ENCODE peak calls at places on chromosome 9, in seven cellular contexts. T is PC-3, X is MM.1S, S is GM23248, L is HCT116, D is neural progenitor cell, Q is hepatocyte. A is an unnamed sample. For H3K27me3 and H4K20me1, the result is how much of the 10 kb centered on the place peaks cover.

GRCh38 chr9:21576331-21577189 is 94.4 kb upstream of the IFNE start:
- DNase-seq in T (peak), X (no peak), S (peak), L (peak), D (peak), Q (peak), A (no peak)

GRCh38 chr9:5838884-5839571 is 6.1 kb upstream of the ERMP1 start:
- DNase-seq in T (peak), X (peak), S (peak), L (peak), D (no peak), Q (peak), A (peak)

GRCh38 chr9:130537346-130538050 is 41.9 kb upstream of the FUBP3 start:
- DNase-seq in T (peak), X (no peak), S (peak), L (no peak), D (no peak), Q (no peak), A (no peak)

GRCh38 chr9:99253134-99253533 is 31.1 kb downstream of the SEC61B start:
- DNase-seq in T (no peak), X (no peak), S (no peak), L (no peak), D (no peak), Q (no peak), A (no peak)

GRCh38 chr9:18427691-18428090 is 46.3 kb upstream of the ADAMTSL1 start:
- DNase-seq in T (no peak), X (no peak), S (peak), L (no peak), D (no peak), Q (no peak), A (no peak)

GRCh38 chr9:84940294-84940693 is 270.8 kb downstream of the NTRK2 start:
- DNase-seq in T (no peak), X (no peak), S (peak), L (no peak), D (no peak), Q (no peak), A (no peak)

GRCh38 chr9:107739601-107740082 is 250.1 kb upstream of the KLF4 start:
- DNase-seq in T (peak), X (no peak), S (peak), L (no peak), D (no peak), Q (no peak), A (no peak)

GRCh38 chr9:14313951-14314423 is at the start of gene NFIB:
- DNase-seq in T (peak), X (peak), S (peak), L (no peak), D (peak), Q (peak), A (peak)

GRCh38 chr9:96495341-96495740 is 45.4 kb downstream of the HABP4 start:
- DNase-seq in T (no peak), X (no peak), S (peak), L (no peak), D (no peak), Q (no peak), A (no peak)

GRCh38 chr9:97373311-97373710 is 38.6 kb upstream of the TDRD7 start:
- DNase-seq in T (no peak), X (no peak), S (no peak), L (no peak), D (no peak), Q (no peak), A (no peak)

GRCh38 chr9:85521331-85522197 is 220.2 kb downstream of the AGTPBP1 start:
- DNase-seq in T (no peak), X (no peak), S (peak), L (no peak), D (no peak), Q (no peak), A (no peak)

GRCh38 chr9:129875181-129875611 is 39.9 kb downstream of the USP20 start:
- DNase-seq in T (no peak), X (no peak), S (no peak), L (no peak), D (no peak), Q (no peak), A (peak)

GRCh38 chr9:21395778-21396717 is 10.8 kb upstream of the IFNA2 start:
- DNase-seq in T (peak), X (no peak), S (peak), L (peak), D (peak), Q (peak), A (peak)

GRCh38 chr9:133768859-133769510 is 30.8 kb upstream of the SARDH start:
- DNase-seq in T (no peak), X (no peak), S (no peak), L (no peak), D (no peak), Q (peak), A (peak)

GRCh38 chr9:98880311-98881015 is 63.2 kb upstream of the COL15A1 start:
- DNase-seq in T (no peak), X (no peak), S (no peak), L (no peak), D (no peak), Q (no peak), A (no peak)

GRCh38 chr9:5441043-5441442 is 3.3 kb upstream of the PLGRKT start:
- DNase-seq in T (peak), X (no peak), S (peak), L (no peak), D (no peak), Q (no peak), A (no peak)

GRCh38 chr9:15416880-15417279 is 5.8 kb upstream of the SNAPC3 start:
- DNase-seq in T (peak), X (no peak), S (peak), L (no peak), D (peak), Q (peak), A (peak)

GRCh38 chr9:128099932-128100491 is 27.5 kb downstream of the PTGES2 start:
- DNase-seq in T (no peak), X (no peak), S (peak), L (no peak), D (no peak), Q (peak), A (no peak)

GRCh38 chr9:36337002-36337401 is 63.1 kb downstream of the RNF38 start:
- DNase-seq in T (no peak), X (peak), S (no peak), L (no peak), D (no peak), Q (no peak), A (no peak)

GRCh38 chr9:101455656-101456235 is 20.2 kb upstream of the ALDOB start:
- DNase-seq in T (no peak), X (no peak), S (peak), L (no peak), D (no peak), Q (no peak), A (no peak)

GRCh38 chr9:136154943-136155342 is 36.3 kb upstream of the TMEM250 start:
- DNase-seq in T (no peak), X (no peak), S (no peak), L (no peak), D (no peak), Q (no peak), A (no peak)

GRCh38 chr9:115591584-115591984 is 473.6 kb upstream of the TNC start:
- DNase-seq in T (peak), X (peak), S (peak), L (peak), D (peak), Q (peak), A (peak)

GRCh38 chr9:83138422-83139135 is 75.6 kb upstream of the RASEF start:
- DNase-seq in T (no peak), X (no peak), S (no peak), L (no peak), D (no peak), Q (no peak), A (no peak)

GRCh38 chr9:74742792-74743389 is 144.8 kb downstream of the TRPM6 start:
- DNase-seq in T (peak), X (peak), S (peak), L (peak), D (peak), Q (peak), A (peak)

GRCh38 chr9:127865645-127866464 is 11.4 kb upstream of the ENG start:
- DNase-seq in T (no peak), X (no peak), S (no peak), L (no peak), D (no peak), Q (no peak), A (no peak)

GRCh38 chr9:95181226-95181818 is 136.2 kb downstream of the FANCC start:
- DNase-seq in T (peak), X (no peak), S (peak), L (peak), D (no peak), Q (no peak), A (peak)

GRCh38 chr9:116175616-116176015 is 22.0 kb downstream of the PAPPA start:
- DNase-seq in T (peak), X (no peak), S (peak), L (no peak), D (no peak), Q (no peak), A (no peak)

GRCh38 chr9:93071464-93071863 is 13.0 kb downstream of the SUSD3 start:
- DNase-seq in T (peak), X (no peak), S (peak), L (peak), D (peak), Q (no peak), A (peak)

GRCh38 chr9:129561594-129562281 is 59.2 kb downstream of the C9orf50 start:
- DNase-seq in T (no peak), X (no peak), S (no peak), L (no peak), D (peak), Q (no peak), A (peak)

GRCh38 chr9:38431101-38431500 is 6.8 kb upstream of the IGFBPL1 start:
- DNase-seq in T (no peak), X (no peak), S (no peak), L (no peak), D (no peak), Q (no peak), A (no peak)

GRCh38 chr9:112224401-112225289 is 49.5 kb upstream of the SUSD1 start:
- DNase-seq in T (peak), X (no peak), S (peak), L (no peak), D (no peak), Q (no peak), A (no peak)

GRCh38 chr9:123370526-123371227 is 14.7 kb downstream of the CRB2 start:
- DNase-seq in T (no peak), X (no peak), S (no peak), L (no peak), D (no peak), Q (no peak), A (no peak)

GRCh38 chr9:123370108-123370507 is 14.1 kb downstream of the CRB2 start:
- DNase-seq in T (no peak), X (no peak), S (no peak), L (no peak), D (no peak), Q (no peak), A (no peak)

GRCh38 chr9:123372766-123373446 is 16.9 kb downstream of the CRB2 start:
- DNase-seq in T (no peak), X (no peak), S (no peak), L (no peak), D (no peak), Q (no peak), A (no peak)

GRCh38 chr9:123371805-123372590 is 16.0 kb downstream of the CRB2 start:
- DNase-seq in T (no peak), X (no peak), S (no peak), L (no peak), D (no peak), Q (no peak), A (no peak)

GRCh38 chr9:123371228-123371584 is 15.2 kb downstream of the CRB2 start:
- DNase-seq in T (no peak), X (no peak), S (no peak), L (no peak), D (no peak), Q (no peak), A (no peak)
- H3K27me3 ChIP-seq in T (under half), X (half or more), S (under half), L (under half), D (under half), Q (under half), A (under half)

GRCh38 chr9:4152201-4152600 is 147.7 kb downstream of the GLIS3 start:
- DNase-seq in T (no peak), X (no peak), S (no peak), L (no peak), D (no peak), Q (no peak), A (peak)

GRCh38 chr9:4155224-4156026 is 144.4 kb downstream of the GLIS3 start:
- DNase-seq in T (no peak), X (no peak), S (no peak), L (no peak), D (no peak), Q (no peak), A (no peak)

GRCh38 chr9:4147476-4148214 is 152.2 kb downstream of the GLIS3 start:
- DNase-seq in T (no peak), X (no peak), S (no peak), L (no peak), D (peak), Q (peak), A (peak)

GRCh38 chr9:4148215-4148561 is 151.7 kb downstream of the GLIS3 start:
- DNase-seq in T (no peak), X (no peak), S (no peak), L (no peak), D (no peak), Q (no peak), A (no peak)

GRCh38 chr9:4152876-4153275 is 147.0 kb downstream of the GLIS3 start:
- DNase-seq in T (peak), X (no peak), S (no peak), L (no peak), D (no peak), Q (no peak), A (no peak)
- H4K20me1 ChIP-seq in T (under half), X (under half), S (under half), L (under half), D (under half), Q (under half), A (under half)

GRCh38 chr9:79741381-79741780 is 169.6 kb downstream of the TLE4 start:
- DNase-seq in T (no peak), X (no peak), S (no peak), L (no peak), D (no peak), Q (no peak), A (no peak)
- TF ChIP-seq EZH2phosphoT487 in T (no peak), X (no peak), S (no peak), L (no peak), D (no peak), Q (no peak), A (no peak)

DNA sequence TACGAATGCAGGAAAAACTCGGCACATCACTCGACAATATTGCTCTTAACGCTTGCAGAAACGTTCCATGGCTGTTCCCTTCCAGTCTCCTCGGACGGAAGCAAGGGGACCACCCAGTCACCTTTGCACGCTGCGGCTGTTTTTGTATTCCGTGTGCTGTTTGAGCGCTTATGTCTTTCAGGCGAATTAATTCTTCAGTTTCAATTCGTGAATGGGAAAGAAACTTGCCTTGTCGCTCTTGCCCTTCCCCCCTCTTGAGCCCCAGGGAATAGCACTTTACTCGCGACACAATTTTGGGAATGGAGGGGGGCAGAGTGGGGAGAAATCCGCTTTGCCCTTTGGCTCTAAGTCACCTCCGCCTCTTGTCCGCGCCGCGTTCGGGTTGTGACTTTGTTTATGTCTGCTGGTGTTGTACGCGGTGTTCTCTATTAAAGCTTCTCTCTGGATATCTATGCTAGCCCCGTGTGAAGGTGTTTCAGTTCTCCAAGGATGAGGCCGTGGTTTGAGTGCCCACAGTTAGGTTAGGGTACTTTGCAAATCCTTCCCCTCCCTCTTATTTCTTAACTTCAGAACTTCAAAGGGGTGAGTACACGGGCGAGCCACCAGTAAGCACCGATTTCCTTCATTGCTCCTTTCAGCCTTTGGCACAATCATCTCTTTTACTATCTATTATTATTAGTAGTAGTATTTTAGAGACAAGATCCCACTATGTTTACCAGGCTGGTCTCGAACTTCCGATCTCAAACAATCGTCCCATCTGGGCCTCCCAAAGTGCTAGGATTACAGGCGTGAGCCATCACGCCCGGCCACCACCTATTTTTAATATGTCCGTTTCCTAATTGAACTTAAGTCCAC is 2.7 kb downstream of the FOXB2 start:
- DNase-seq in T (no peak), X (no peak), S (no peak), L (no peak), D (peak), Q (no peak), A (peak)
- H3K27me3 ChIP-seq in T (under half), X (under half), S (half or more), L (under half), D (half or more), Q (half or more), A (half or more)

DNA sequence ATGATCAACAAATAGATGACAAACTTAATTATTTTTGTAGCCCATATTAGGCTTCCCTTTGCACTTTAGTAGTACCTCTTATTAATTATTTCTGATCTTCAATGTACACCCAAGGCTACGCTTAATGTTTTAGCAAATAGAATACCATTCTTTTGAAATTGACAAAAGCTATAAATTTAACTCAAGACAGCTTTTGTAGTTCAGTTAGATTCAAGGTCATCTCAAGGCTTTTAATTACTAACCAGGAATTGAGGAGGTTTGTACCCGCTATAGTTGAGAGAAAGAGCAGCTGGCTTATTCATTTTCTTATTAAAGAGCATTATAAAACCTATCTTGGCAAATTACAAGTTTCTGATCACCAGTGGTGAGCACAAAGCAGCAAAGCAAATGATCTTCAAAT is 15.1 kb downstream of the NR6A1 start:
- DNase-seq in T (no peak), X (no peak), S (no peak), L (no peak), D (no peak), Q (no peak), A (no peak)
- H4K20me1 ChIP-seq in T (under half), X (under half), S (under half), L (under half), D (half or more), Q (under half), A (under half)

GRCh38 chr9:113464286-113464660 is 746 bp downstream of the RGS3 start:
- DNase-seq in T (no peak), X (no peak), S (no peak), L (no peak), D (no peak), Q (no peak), A (no peak)
- TF ChIP-seq EZH2phosphoT487 in T (no peak), X (no peak), S (no peak), L (no peak), D (no peak), Q (no peak), A (no peak)

DNA sequence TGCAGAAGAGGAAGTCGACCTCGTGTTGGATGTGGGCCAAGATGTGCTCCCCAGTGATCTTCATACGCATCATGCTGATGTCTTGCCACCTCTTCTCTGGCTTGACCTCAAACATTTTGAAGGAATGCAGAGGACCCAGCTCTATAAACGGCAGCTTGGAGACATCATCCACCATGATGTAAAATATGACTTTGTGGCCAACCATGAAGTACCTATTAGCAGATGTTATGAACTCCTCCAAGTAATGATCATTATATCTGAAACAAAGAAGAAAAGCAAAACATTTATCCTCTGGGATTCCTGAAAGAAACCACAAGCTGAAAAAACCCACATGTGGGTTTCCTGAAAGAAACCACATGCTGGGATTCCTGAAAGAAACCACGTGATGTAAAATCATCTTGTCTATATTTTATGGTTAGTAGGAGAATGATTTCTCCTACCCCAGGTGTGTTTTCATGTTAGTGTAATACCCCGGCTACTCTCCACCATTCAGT is 52.3 kb downstream of the GGTA1 start:
- DNase-seq in T (no peak), X (peak), S (peak), L (no peak), D (no peak), Q (no peak), A (no peak)
- H3K27me3 ChIP-seq in T (half or more), X (under half), S (half or more), L (under half), D (under half), Q (under half), A (under half)

GRCh38 chr9:109602987-109603386 is 104.9 kb upstream of the PTPN3 start:
- DNase-seq in T (no peak), X (no peak), S (peak), L (no peak), D (no peak), Q (no peak), A (no peak)

GRCh38 chr9:109604036-109604600 is 106.0 kb upstream of the PTPN3 start:
- DNase-seq in T (no peak), X (no peak), S (peak), L (no peak), D (peak), Q (no peak), A (peak)

GRCh38 chr9:109593612-109594011 is 95.5 kb upstream of the PTPN3 start:
- DNase-seq in T (no peak), X (no peak), S (no peak), L (no peak), D (no peak), Q (no peak), A (no peak)

GRCh38 chr9:109600142-109600541 is 102.0 kb upstream of the PTPN3 start:
- DNase-seq in T (peak), X (no peak), S (peak), L (no peak), D (no peak), Q (peak), A (peak)

GRCh38 chr9:109599131-109599530 is 101.0 kb upstream of the PTPN3 start:
- DNase-seq in T (no peak), X (no peak), S (peak), L (no peak), D (no peak), Q (no peak), A (no peak)
- H4K20me1 ChIP-seq in T (under half), X (under half), S (under half), L (under half), D (under half), Q (under half), A (under half)